ENCODE peak calls at places on chromosomes 3 and 15, in seven cellular contexts. T is IMR-90, Q is non-pigmented ciliary epithelial cell, C is GM04504, S is hepatocyte, J is T-helper 2 cell, L is hypothalamus. P is an unnamed sample.

GRCh38 chr3:134623615-134624245 is 27.1 kb downstream of the KY start:
- DNase-seq in T (no peak), Q (no peak), C (no peak), S (no peak), J (no peak), L (no peak), P (no peak)

GRCh38 chr15:51869074-51869425 is 39.6 kb downstream of the TMOD3 start:
- DNase-seq in T (peak; percentile 91), Q (no peak), C (peak; percentile 65), S (no peak), J (no peak), L (no peak), P (no peak)

GRCh38 chr3:54433846-54434245 is 311.5 kb downstream of the CACNA2D3 start:
- DNase-seq in T (no peak), Q (no peak), C (no peak), S (peak; percentile 57), J (no peak), L (no peak), P (no peak)

GRCh38 chr3:140290105-140290504 is 355.1 kb downstream of the CLSTN2 start:
- DNase-seq in T (no peak), Q (no peak), C (no peak), S (no peak), J (no peak), L (no peak), P (no peak)

GRCh38 chr3:184549793-184550585 is 11.6 kb upstream of the EPHB3 start:
- DNase-seq in T (no peak), Q (no peak), C (no peak), S (no peak), J (no peak), L (no peak), P (no peak)

GRCh38 chr3:129599607-129600006 is 6.9 kb downstream of the PLXND1 start:
- DNase-seq in T (peak; percentile 82), Q (no peak), C (no peak), S (no peak), J (no peak), L (peak; percentile 16), P (peak; percentile 85)

GRCh38 chr15:84992157-84992940 is 10.7 kb downstream of the PDE8A start:
- DNase-seq in T (peak; percentile 87), Q (peak; percentile 56), C (peak; percentile 23), S (peak; percentile 68), J (no peak), L (no peak), P (no peak)

GRCh38 chr3:152352559-152352958 is 83.8 kb downstream of the MBNL1 start:
- DNase-seq in T (no peak), Q (no peak), C (no peak), S (no peak), J (no peak), L (no peak), P (no peak)

GRCh38 chr3:65575376-65575840 is 463.3 kb downstream of the MAGI1 start:
- DNase-seq in T (peak; percentile 98), Q (peak; percentile 89), C (peak; percentile 10), S (no peak), J (no peak), L (no peak), P (no peak)

GRCh38 chr15:67023517-67024321 is 41.7 kb upstream of the SMAD3 start:
- DNase-seq in T (no peak), Q (no peak), C (no peak), S (no peak), J (no peak), L (no peak), P (no peak)

GRCh38 chr15:61997786-61998185 is 62.5 kb downstream of the VPS13C start:
- DNase-seq in T (no peak), Q (no peak), C (no peak), S (no peak), J (no peak), L (no peak), P (no peak)

P was measured in Right ventricle myocardium superior.